ENCODE peak calls at places on chromosomes 11 and 22, in nine cellular contexts. M, I, E, F, Q, X, N, Z and R are unnamed samples.

GRCh38 chr11:40183073-40184064 is 1276.1 kb downstream of the LRRC4C start:
- DNase-seq in M (no peak), I (no peak), E (no peak), F (no peak), Q (no peak), X (no peak), N (no peak), Z (no peak), R (no peak)

GRCh38 chr22:24758164-24758799 is 16.2 kb downstream of the PIWIL3 start:
- DNase-seq in M (peak), I (peak), E (peak), F (peak), Q (peak), X (no peak), N (peak), Z (peak), R (no peak)

GRCh38 chr11:126949066-126949945 is 51.3 kb downstream of the KIRREL3 start:
- DNase-seq in M (no peak), I (no peak), E (peak), F (peak), Q (peak), X (no peak), N (peak), Z (no peak), R (no peak)

GRCh38 chr11:82775218-82775617 is 41.6 kb upstream of the FAM181B start:
- DNase-seq in M (no peak), I (no peak), E (no peak), F (no peak), Q (no peak), X (no peak), N (no peak), Z (no peak), R (no peak)

GRCh38 chr11:77320351-77320750 is 18.9 kb upstream of the GDPD4 start:
- DNase-seq in M (no peak), I (no peak), E (no peak), F (peak), Q (no peak), X (no peak), N (no peak), Z (no peak), R (no peak)

GRCh38 chr11:117096140-117096972 is 1.9 kb downstream of the SIK3 start:
- DNase-seq in M (peak), I (peak), E (peak), F (peak), Q (peak), X (peak), N (peak), Z (peak), R (no peak)

GRCh38 chr22:42269407-42270177 is 861 bp downstream of the TCF20 start:
- DNase-seq in M (peak), I (peak), E (peak), F (peak), Q (peak), X (peak), N (peak), Z (no peak), R (peak)

GRCh38 chr22:42397332-42398246 is 34.6 kb downstream of the NFAM1 start:
- DNase-seq in M (no peak), I (no peak), E (no peak), F (no peak), Q (no peak), X (peak), N (no peak), Z (no peak), R (peak)

GRCh38 chr11:66546368-66546965 is at the start of gene ACTN3:
- DNase-seq in M (no peak), I (no peak), E (peak), F (no peak), Q (peak), X (no peak), N (peak), Z (no peak), R (no peak)

GRCh38 chr22:34966980-34967379 is 99.0 kb upstream of the ISX start:
- DNase-seq in M (no peak), I (no peak), E (no peak), F (peak), Q (no peak), X (no peak), N (no peak), Z (no peak), R (no peak)

GRCh38 chr11:111631666-111632039 is 29.4 kb downstream of the SIK2 start:
- DNase-seq in M (no peak), I (no peak), E (peak), F (peak), Q (no peak), X (no peak), N (peak), Z (no peak), R (no peak)

GRCh38 chr11:116775975-116776374 is 3.2 kb upstream of the BUD13 start:
- DNase-seq in M (no peak), I (no peak), E (no peak), F (no peak), Q (no peak), X (no peak), N (no peak), Z (no peak), R (no peak)